ENCODE peak calls at places on chromosomes 4 and X, in eight cellular contexts. Z, E, D, M, J, I, Q and A are unnamed samples.

GRCh38 chrX:68995780-68996551 is 167.1 kb downstream of the EFNB1 start:
- DNase-seq in Z (no peak), E (peak), D (no peak), M (no peak), J (no peak), I (no peak), Q (peak), A (peak)

GRCh38 chrX:15416133-15416993 is 32.1 kb upstream of the VEGFD start:
- DNase-seq in Z (no peak), E (no peak), D (no peak), M (no peak), J (no peak), I (no peak), Q (no peak), A (no peak)

GRCh38 chrX:154738013-154738738 is 12.7 kb downstream of the GAB3 start:
- DNase-seq in Z (peak), E (peak), D (no peak), M (no peak), J (peak), I (no peak), Q (no peak), A (no peak)

GRCh38 chr4:144734522-144734921 is 88.6 kb downstream of the HHIP start:
- DNase-seq in Z (no peak), E (peak), D (no peak), M (no peak), J (no peak), I (no peak), Q (peak), A (peak)

GRCh38 chrX:55098691-55099090 is 9.9 kb downstream of the PAGE2 start:
- DNase-seq in Z (no peak), E (no peak), D (no peak), M (no peak), J (no peak), I (no peak), Q (no peak), A (no peak)

GRCh38 chr4:10336471-10336870 is 120.8 kb downstream of the ZNF518B start:
- DNase-seq in Z (no peak), E (peak), D (no peak), M (no peak), J (no peak), I (no peak), Q (no peak), A (no peak)

GRCh38 chr4:34181891-34182290 is 2062.4 kb downstream of the ARAP2 start:
- DNase-seq in Z (no peak), E (peak), D (no peak), M (no peak), J (no peak), I (no peak), Q (no peak), A (no peak)

GRCh38 chrX:3461824-3462508 is 115.5 kb upstream of the MXRA5 start:
- DNase-seq in Z (no peak), E (peak), D (no peak), M (peak), J (no peak), I (no peak), Q (no peak), A (no peak)

GRCh38 chrX:18424482-18425198 is 768 bp upstream of the CDKL5 start:
- DNase-seq in Z (peak), E (peak), D (no peak), M (peak), J (peak), I (no peak), Q (no peak), A (no peak)

GRCh38 chr4:24730256-24731001 is 64.9 kb upstream of the SOD3 start:
- DNase-seq in Z (no peak), E (peak), D (no peak), M (no peak), J (no peak), I (no peak), Q (peak), A (no peak)

GRCh38 chr4:174503079-174503724 is 19.1 kb downstream of the HPGD start:
- DNase-seq in Z (no peak), E (no peak), D (no peak), M (no peak), J (no peak), I (no peak), Q (no peak), A (no peak)

GRCh38 chr4:53015681-53016080 is 153.6 kb downstream of the RASL11B start:
- DNase-seq in Z (no peak), E (peak), D (no peak), M (no peak), J (peak), I (no peak), Q (peak), A (no peak)

GRCh38 chr4:45648846-45649245 is 475.0 kb downstream of the GABRG1 start:
- DNase-seq in Z (no peak), E (no peak), D (no peak), M (no peak), J (no peak), I (no peak), Q (no peak), A (no peak)

GRCh38 chrX:53456254-53456653 is 22.1 kb upstream of the HSD17B10 start:
- DNase-seq in Z (no peak), E (peak), D (no peak), M (no peak), J (no peak), I (no peak), Q (no peak), A (no peak)

GRCh38 chr4:66465111-66465510 is 794.8 kb upstream of the EPHA5 start:
- DNase-seq in Z (no peak), E (peak), D (no peak), M (no peak), J (no peak), I (no peak), Q (no peak), A (no peak)

GRCh38 chr4:188550296-188550695 is 411.1 kb downstream of the TRIML1 start:
- DNase-seq in Z (no peak), E (no peak), D (no peak), M (no peak), J (no peak), I (no peak), Q (no peak), A (peak)

GRCh38 chr4:55069248-55069647 is 56.1 kb downstream of the KDR start:
- DNase-seq in Z (no peak), E (peak), D (no peak), M (no peak), J (no peak), I (no peak), Q (no peak), A (no peak)

GRCh38 chr4:165009493-165010227 is 22.1 kb upstream of the TRIM60 start:
- DNase-seq in Z (no peak), E (no peak), D (no peak), M (no peak), J (no peak), I (no peak), Q (no peak), A (no peak)

GRCh38 chrX:156000361-156000926 is 2.9 kb downstream of the IL9R start:
- DNase-seq in Z (no peak), E (no peak), D (no peak), M (no peak), J (no peak), I (no peak), Q (no peak), A (no peak)

GRCh38 chr4:1463088-1463926 is 57.1 kb upstream of the NKX1-1 start:
- DNase-seq in Z (no peak), E (peak), D (peak), M (peak), J (no peak), I (no peak), Q (no peak), A (no peak)

GRCh38 chr4:26459054-26459755 is 31.1 kb downstream of the CCKAR start:
- DNase-seq in Z (no peak), E (peak), D (no peak), M (peak), J (peak), I (no peak), Q (peak), A (peak)

GRCh38 chr4:22962186-22962786 is 269.5 kb downstream of the GBA3 start:
- DNase-seq in Z (no peak), E (peak), D (no peak), M (peak), J (no peak), I (no peak), Q (peak), A (no peak)

GRCh38 chr4:180870623-180871022 is 1372.6 kb upstream of the TENM3 start:
- DNase-seq in Z (no peak), E (no peak), D (no peak), M (no peak), J (no peak), I (no peak), Q (no peak), A (no peak)

GRCh38 chr4:185730849-185731608 is 81.0 kb downstream of the SORBS2 start:
- DNase-seq in Z (no peak), E (no peak), D (no peak), M (peak), J (no peak), I (no peak), Q (no peak), A (no peak)

GRCh38 chr4:48112017-48112667 is 21.9 kb downstream of the TXK start:
- DNase-seq in Z (no peak), E (peak), D (no peak), M (no peak), J (no peak), I (no peak), Q (no peak), A (no peak)

GRCh38 chrX:1031521-1032430 is 180.7 kb downstream of the CRLF2 start:
- DNase-seq in Z (no peak), E (no peak), D (no peak), M (peak), J (no peak), I (no peak), Q (no peak), A (no peak)

GRCh38 chr4:71595576-71596108 is 188.2 kb downstream of the GC start:
- DNase-seq in Z (no peak), E (no peak), D (no peak), M (no peak), J (no peak), I (no peak), Q (no peak), A (no peak)

GRCh38 chr4:183700407-183700806 is 41.3 kb downstream of the TRAPPC11 start:
- DNase-seq in Z (no peak), E (no peak), D (no peak), M (no peak), J (no peak), I (no peak), Q (no peak), A (no peak)

GRCh38 chr4:8340721-8341680 is 71.4 kb downstream of the HTRA3 start:
- DNase-seq in Z (no peak), E (no peak), D (no peak), M (no peak), J (no peak), I (no peak), Q (no peak), A (no peak)

GRCh38 chr4:159278399-159278798 is 175.5 kb downstream of the RAPGEF2 start:
- DNase-seq in Z (no peak), E (no peak), D (no peak), M (no peak), J (no peak), I (no peak), Q (no peak), A (no peak)

GRCh38 chr4:6561173-6561516 is 13.8 kb upstream of the MAN2B2 start:
- DNase-seq in Z (no peak), E (peak), D (no peak), M (no peak), J (no peak), I (no peak), Q (no peak), A (no peak)

GRCh38 chr4:8051644-8052043 is 107.0 kb downstream of the ABLIM2 start:
- DNase-seq in Z (no peak), E (no peak), D (no peak), M (no peak), J (no peak), I (no peak), Q (no peak), A (no peak)

GRCh38 chrX:70279081-70279480 is 2.9 kb upstream of the RAB41 start:
- DNase-seq in Z (no peak), E (no peak), D (no peak), M (no peak), J (no peak), I (no peak), Q (no peak), A (no peak)

GRCh38 chr4:108210989-108211725 is 42.4 kb upstream of the LEF1 start:
- DNase-seq in Z (no peak), E (peak), D (no peak), M (no peak), J (no peak), I (no peak), Q (no peak), A (peak)

GRCh38 chr4:18322111-18322510 is 300.6 kb upstream of the LCORL start:
- DNase-seq in Z (no peak), E (no peak), D (no peak), M (no peak), J (no peak), I (no peak), Q (no peak), A (no peak)

GRCh38 chr4:95232358-95233156 is 316.2 kb downstream of the UNC5C start:
- DNase-seq in Z (no peak), E (no peak), D (no peak), M (no peak), J (no peak), I (no peak), Q (peak), A (no peak)

GRCh38 chrX:47483310-47484268 is 567 bp upstream of the ZNF41 start:
- DNase-seq in Z (no peak), E (peak), D (no peak), M (no peak), J (peak), I (no peak), Q (no peak), A (no peak)

GRCh38 chr4:5863461-5864113 is 29.3 kb downstream of the CRMP1 start:
- DNase-seq in Z (no peak), E (peak), D (no peak), M (peak), J (no peak), I (no peak), Q (peak), A (peak)